ENCODE peak calls at places on chromosome 22, in four cellular contexts. Y, J, S and C are unnamed samples.

GRCh38 chr22:46593211-46593676 is 26.9 kb upstream of the GRAMD4 start:
- DNase-seq in Y (peak; percentile 55), J (no peak), S (no peak), C (no peak)

GRCh38 chr22:50550395-50550794 is 4.7 kb downstream of the KLHDC7B start:
- DNase-seq in Y (no peak), J (no peak), S (no peak), C (no peak)

GRCh38 chr22:47394504-47395440 is 632.3 kb downstream of the TBC1D22A start:
- DNase-seq in Y (no peak), J (no peak), S (peak; percentile 77), C (no peak)

GRCh38 chr22:26443901-26444300 is 14.8 kb downstream of the ASPHD2 start:
- DNase-seq in Y (no peak), J (no peak), S (no peak), C (no peak)

GRCh38 chr22:32799516-32799915 is 2.0 kb upstream of the TIMP3 start:
- DNase-seq in Y (no peak), J (no peak), S (no peak), C (no peak)

GRCh38 chr22:50027639-50028537 is 15.3 kb upstream of the IL17REL start:
- DNase-seq in Y (no peak), J (no peak), S (no peak), C (no peak)

GRCh38 chr22:50320671-50321325 is 6.0 kb downstream of the DENND6B start:
- DNase-seq in Y (no peak), J (no peak), S (no peak), C (no peak)

GRCh38 chr22:32754413-32755041 is 47.0 kb upstream of the TIMP3 start:
- DNase-seq in Y (no peak), J (no peak), S (no peak), C (no peak)

GRCh38 chr22:46245515-46245914 is 4.6 kb downstream of the CDPF1 start:
- DNase-seq in Y (no peak), J (no peak), S (no peak), C (no peak)

GRCh38 chr22:27842994-27843431 is 41.5 kb upstream of the MN1 start:
- DNase-seq in Y (no peak), J (no peak), S (no peak), C (no peak)

GRCh38 chr22:37485006-37485713 is 1.0 kb downstream of the MFNG start:
- DNase-seq in Y (peak; percentile 75), J (no peak), S (no peak), C (no peak)

GRCh38 chr22:29146101-29146560 is 59.6 kb upstream of the EMID1 start:
- DNase-seq in Y (no peak), J (no peak), S (no peak), C (no peak)

GRCh38 chr22:17237031-17237668 is 17.9 kb upstream of the ADA2 start:
- DNase-seq in Y (peak; percentile 80), J (no peak), S (no peak), C (no peak)

GRCh38 chr22:28951969-28952521 is 68.7 kb downstream of the ZNRF3 start:
- DNase-seq in Y (no peak), J (no peak), S (peak; percentile 90), C (no peak)

GRCh38 chr22:45217806-45218205 is 22.9 kb downstream of the KIAA0930 start:
- DNase-seq in Y (no peak), J (no peak), S (no peak), C (no peak)

GRCh38 chr22:23478175-23478574 is 101.9 kb downstream of the IGLL1 start:
- DNase-seq in Y (peak; percentile 30), J (no peak), S (no peak), C (no peak)

GRCh38 chr22:21042978-21043855 is 2.5 kb upstream of the LRRC74B start:
- DNase-seq in Y (no peak), J (no peak), S (no peak), C (no peak)

GRCh38 chr22:29718949-29719893 is 582 bp upstream of the CABP7 start:
- DNase-seq in Y (no peak), J (no peak), S (no peak), C (no peak)

GRCh38 chr22:24404561-24405275 is 22.7 kb upstream of the ADORA2A start:
- DNase-seq in Y (no peak), J (no peak), S (no peak), C (no peak)

GRCh38 chr22:50485221-50486131 is 1.2 kb upstream of the MIOX start:
- DNase-seq in Y (no peak), J (no peak), S (no peak), C (no peak)

GRCh38 chr22:28019881-28020861 is 101.1 kb upstream of the PITPNB start:
- DNase-seq in Y (peak; percentile 55), J (no peak), S (no peak), C (no peak)

GRCh38 chr22:45441158-45441557 is 27.7 kb downstream of the RIBC2 start:
- DNase-seq in Y (peak; percentile 58), J (no peak), S (peak; percentile 34), C (peak; percentile 6)

GRCh38 chr22:47370448-47371262 is 608.2 kb downstream of the TBC1D22A start:
- DNase-seq in Y (no peak), J (no peak), S (no peak), C (no peak)

GRCh38 chr22:37631448-37632173 is 7.9 kb upstream of the SH3BP1 start:
- DNase-seq in Y (no peak), J (no peak), S (no peak), C (no peak)

GRCh38 chr22:30782613-30783012 is 87.9 kb downstream of the OSBP2 start:
- DNase-seq in Y (no peak), J (no peak), S (no peak), C (no peak)

GRCh38 chr22:24208012-24208749 is 26.9 kb downstream of the SUSD2 start:
- DNase-seq in Y (no peak), J (peak; percentile 93), S (peak; percentile 96), C (peak; percentile 67)

GRCh38 chr22:48566741-48567140 is 1260.9 kb downstream of the BRD1 start:
- DNase-seq in Y (no peak), J (no peak), S (no peak), C (no peak)

GRCh38 chr22:48563966-48564330 is 1263.7 kb downstream of the BRD1 start:
- DNase-seq in Y (no peak), J (no peak), S (no peak), C (no peak)

GRCh38 chr22:48567213-48567975 is 1260.3 kb downstream of the BRD1 start:
- DNase-seq in Y (no peak), J (no peak), S (no peak), C (no peak)

GRCh38 chr22:48564995-48565394 is 1262.7 kb downstream of the BRD1 start:
- DNase-seq in Y (no peak), J (no peak), S (no peak), C (no peak)

GRCh38 chr22:48565901-48566501 is 1261.7 kb downstream of the BRD1 start:
- DNase-seq in Y (no peak), J (no peak), S (no peak), C (no peak)
- H3K4me3 ChIP-seq in Y (no peak overlapping the region), J (no peak overlapping the region), S (no peak overlapping the region), C (no peak overlapping the region)

GRCh38 chr22:43928418-43929307 is 5.1 kb downstream of the PNPLA3 start:
- DNase-seq in Y (no peak), J (no peak), S (no peak), C (no peak)

GRCh38 chr22:43923191-43923590 is 414 bp upstream of the PNPLA3 start:
- DNase-seq in Y (peak; percentile 13), J (no peak), S (no peak), C (no peak)

GRCh38 chr22:43923631-43924548 is at the start of gene PNPLA3:
- DNase-seq in Y (peak; percentile 63), J (peak; percentile 50), S (peak; percentile 68), C (no peak)

GRCh38 chr22:43926349-43926710 is 2.7 kb downstream of the PNPLA3 start:
- DNase-seq in Y (no peak), J (no peak), S (no peak), C (no peak)

GRCh38 chr22:43925433-43926348 is 2.1 kb downstream of the PNPLA3 start:
- DNase-seq in Y (no peak), J (no peak), S (no peak), C (no peak)
- TF ChIP-seq CTCF in Y (no peak), J (no peak), S (no peak), C (no peak)

GRCh38 chr22:36481393-36482168 is at the start of gene TXN2:
- DNase-seq in Y (peak; percentile 98), J (peak; percentile 91), S (peak; percentile 89), C (peak; percentile 41)
- H3K4me3 ChIP-seq in Y (peak within 1 kb of the TSS; percentile 81), J (peak within 1 kb of the TSS; percentile 80), S (peak within 1 kb of the TSS; percentile 64), C (peak within 1 kb of the TSS; percentile 86)

DNA sequence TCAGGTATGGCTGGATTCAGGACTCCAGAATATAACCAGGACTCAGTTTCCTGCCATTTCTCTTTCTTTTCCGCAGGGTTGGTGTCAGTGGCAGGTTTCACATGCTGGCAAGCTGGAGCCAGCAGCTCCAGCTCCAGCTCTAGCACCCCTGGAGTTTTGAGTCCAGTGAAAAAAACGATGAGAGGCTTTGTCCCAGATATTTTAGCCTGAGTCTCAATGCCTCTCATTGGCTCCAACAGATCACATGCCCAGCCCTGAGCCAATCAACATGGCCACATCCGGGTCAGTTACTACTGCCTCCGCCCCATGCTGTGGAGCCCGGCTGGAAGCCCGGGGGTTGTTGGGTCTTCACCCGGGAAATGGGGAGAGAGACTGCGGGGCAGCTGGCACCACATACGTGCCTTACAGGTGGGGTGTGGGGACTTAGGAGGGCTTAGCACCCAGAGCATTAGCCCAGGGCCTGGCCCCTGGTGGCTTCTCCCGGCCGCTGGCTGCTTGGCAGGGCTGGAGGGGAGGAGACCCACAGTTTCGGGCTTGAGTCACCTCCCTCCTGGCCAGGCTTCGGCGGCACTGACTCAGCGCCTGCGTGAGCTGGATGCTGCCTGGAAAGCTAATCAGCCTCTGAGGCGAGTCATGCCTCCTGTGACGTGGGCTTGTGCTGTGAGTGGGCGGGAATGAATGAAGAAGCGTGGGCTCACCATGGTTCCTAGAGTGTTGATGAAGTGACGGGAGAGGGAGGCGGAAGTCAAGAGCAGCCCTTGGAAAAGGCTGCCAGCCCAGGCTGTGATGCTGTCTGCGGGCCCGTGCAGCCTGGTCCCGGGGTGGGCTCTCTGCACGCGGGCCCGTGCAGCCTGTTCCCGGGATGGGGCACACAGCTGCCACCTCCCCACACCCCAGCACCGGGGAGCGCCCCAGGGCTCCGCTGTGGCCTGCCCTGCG is 15.3 kb upstream of the MRTFA start:
- DNase-seq in Y (peak; percentile 88), J (peak; percentile 98), S (peak; percentile 98), C (peak; percentile 86)
- TF ChIP-seq CTCF in Y (no peak), J (peak; percentile 14), S (no peak), C (no peak)

GRCh38 chr22:42194104-42194851 is 63.7 kb upstream of the CYP2D6 start:
- DNase-seq in Y (no peak), J (no peak), S (no peak), C (no peak)
- H3K4me3 ChIP-seq in Y (no peak overlapping the region), J (no peak overlapping the region), S (no peak overlapping the region), C (no peak overlapping the region)

GRCh38 chr22:38700789-38701628 is at the start of gene JOSD1:
- DNase-seq in Y (peak; percentile 98), J (peak; percentile 82), S (peak; percentile 84), C (no peak)
- TF ChIP-seq CTCF in Y (no peak), J (no peak), S (no peak), C (no peak)

GRCh38 chr22:19169002-19169946 is 9.3 kb downstream of the SLC25A1 start:
- DNase-seq in Y (no peak), J (no peak), S (no peak), C (no peak)
- H3K4me3 ChIP-seq in Y (no peak overlapping the region), J (no peak overlapping the region), S (peak overlapping the region; percentile 27), C (peak overlapping the region; percentile 42)

GRCh38 chr22:43409800-43410199 is 2.0 kb upstream of the MPPED1 start:
- DNase-seq in Y (no peak), J (no peak), S (no peak), C (no peak)
- TF ChIP-seq CTCF in Y (peak; percentile 1), J (no peak), S (no peak), C (no peak)